ENCODE peak calls at places on chromosomes 1 and 21, in four cellular contexts. J, Q, K and V are unnamed samples.

GRCh38 chr1:6348511-6349191 is 44.9 kb downstream of the ACOT7 start:
- DNase-seq in J (no peak), Q (no peak), K (no peak), V (no peak)

GRCh38 chr1:237204841-237205240 is 162.9 kb downstream of the RYR2 start:
- DNase-seq in J (no peak), Q (no peak), K (no peak), V (no peak)

GRCh38 chr21:29149771-29150425 is 19.5 kb downstream of the MAP3K7CL start:
- DNase-seq in J (no peak), Q (no peak), K (no peak), V (no peak)

GRCh38 chr1:209895709-209896108 is 42.3 kb upstream of the SYT14 start:
- DNase-seq in J (no peak), Q (no peak), K (no peak), V (peak)

GRCh38 chr1:67052741-67053534 is 1.0 kb downstream of the SLC35D1 start:
- DNase-seq in J (peak), Q (peak), K (no peak), V (peak)

GRCh38 chr1:32893198-32894018 is 7.1 kb downstream of the HPCA start:
- DNase-seq in J (no peak), Q (peak), K (no peak), V (peak)

GRCh38 chr1:200530551-200531261 is 89.8 kb downstream of the KIF14 start:
- DNase-seq in J (no peak), Q (no peak), K (no peak), V (no peak)

GRCh38 chr1:201254625-201255469 is 28.5 kb upstream of the PKP1 start:
- DNase-seq in J (peak), Q (peak), K (no peak), V (peak)

GRCh38 chr1:159218846-159219636 is 14.4 kb downstream of the ACKR1 start:
- DNase-seq in J (no peak), Q (no peak), K (no peak), V (no peak)

GRCh38 chr1:6245869-6246496 is 2.0 kb downstream of the HES3 start:
- DNase-seq in J (no peak), Q (peak), K (no peak), V (peak)

GRCh38 chr1:224861317-224861716 is 68.2 kb upstream of the DNAH14 start:
- DNase-seq in J (no peak), Q (no peak), K (no peak), V (no peak)

GRCh38 chr1:117674521-117675400 is 68.9 kb downstream of the TENT5C start:
- DNase-seq in J (no peak), Q (peak), K (no peak), V (peak)

GRCh38 chr1:109425391-109425790 is 857 bp downstream of the PSMA5 start:
- DNase-seq in J (no peak), Q (no peak), K (peak), V (no peak)

GRCh38 chr1:67489643-67490042 is 59.4 kb upstream of the SERBP1 start:
- DNase-seq in J (peak), Q (peak), K (peak), V (peak)

GRCh38 chr1:22045604-22046228 is 6.8 kb upstream of the CDC42 start:
- DNase-seq in J (no peak), Q (no peak), K (no peak), V (no peak)

GRCh38 chr1:97820470-97821188 is 100.2 kb downstream of the DPYD start:
- DNase-seq in J (peak), Q (no peak), K (no peak), V (peak)

GRCh38 chr1:27402349-27402754 is 9.9 kb downstream of the GPR3 start:
- DNase-seq in J (peak), Q (no peak), K (no peak), V (no peak)

GRCh38 chr1:227299688-227300087 is 18.6 kb downstream of the CDC42BPA start:
- DNase-seq in J (no peak), Q (no peak), K (no peak), V (no peak)

GRCh38 chr1:23422313-23422877 is 2.2 kb downstream of the TCEA3 start:
- DNase-seq in J (no peak), Q (peak), K (no peak), V (no peak)

GRCh38 chr1:23426828-23427227 is 2.3 kb upstream of the TCEA3 start:
- DNase-seq in J (no peak), Q (no peak), K (no peak), V (no peak)

GRCh38 chr1:23422955-23423354 is 1.6 kb downstream of the TCEA3 start:
- DNase-seq in J (no peak), Q (no peak), K (no peak), V (no peak)

GRCh38 chr1:23423415-23424170 is 955 bp downstream of the TCEA3 start:
- DNase-seq in J (peak), Q (no peak), K (no peak), V (no peak)

DNA sequence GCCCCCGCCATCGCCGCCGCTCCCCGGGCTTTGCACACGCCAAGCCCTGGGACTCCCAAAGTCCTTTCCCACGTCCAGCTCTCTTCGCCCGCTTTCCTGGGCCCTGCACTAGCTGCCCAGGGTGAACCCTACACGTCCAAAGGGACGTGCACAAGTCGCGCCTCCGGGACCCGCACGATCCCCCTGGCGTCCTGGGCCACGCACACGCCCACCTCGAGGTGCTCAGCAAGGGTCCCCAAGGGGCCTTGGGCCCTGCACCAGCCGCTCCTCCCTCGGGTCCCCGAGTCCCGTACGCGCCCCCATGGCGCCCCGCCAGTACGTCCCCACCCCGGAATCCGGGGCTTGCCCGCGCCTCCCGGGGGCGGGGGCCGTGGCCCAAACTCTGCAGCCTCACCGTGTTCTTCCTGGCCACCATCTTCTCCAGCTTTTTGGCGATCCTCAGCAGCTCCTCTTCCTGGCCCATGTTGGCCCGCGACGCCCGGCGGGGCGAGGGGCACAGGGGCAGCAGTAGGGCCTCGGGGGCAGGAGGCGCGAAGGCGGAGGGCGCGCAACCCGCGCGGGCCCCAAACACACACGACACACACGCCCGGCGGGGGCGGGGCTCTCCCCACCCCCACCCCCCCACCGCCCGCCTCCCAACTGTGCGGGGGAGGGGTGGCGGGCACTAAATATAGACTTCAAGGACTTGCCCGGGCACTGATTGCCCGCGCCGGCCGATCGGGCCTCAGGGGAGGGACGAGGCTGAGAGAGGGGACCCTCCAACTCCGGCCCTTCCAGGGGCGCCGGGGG is at the start of gene TCEA3:
- DNase-seq in J (peak), Q (no peak), K (no peak), V (no peak)
- TF ChIP-seq TARDBP in J (no peak), Q (no peak), K (no peak), V (no peak)

GRCh38 chr21:42520628-42521253 is 7.1 kb downstream of the SLC37A1 start:
- DNase-seq in J (no peak), Q (peak), K (no peak), V (no peak)
- TF ChIP-seq TARDBP in J (no peak), Q (no peak), K (no peak), V (no peak)

GRCh38 chr1:3501856-3502665 is 47.6 kb downstream of the ARHGEF16 start:
- DNase-seq in J (peak), Q (peak), K (no peak), V (peak)
- TF ChIP-seq TARDBP in J (no peak), Q (no peak), K (no peak), V (no peak)

GRCh38 chr21:44800971-44801467 is 601 bp downstream of the UBE2G2 start:
- DNase-seq in J (peak), Q (peak), K (no peak), V (peak)
- TF ChIP-seq TARDBP in J (no peak), Q (no peak), K (no peak), V (no peak)

DNA sequence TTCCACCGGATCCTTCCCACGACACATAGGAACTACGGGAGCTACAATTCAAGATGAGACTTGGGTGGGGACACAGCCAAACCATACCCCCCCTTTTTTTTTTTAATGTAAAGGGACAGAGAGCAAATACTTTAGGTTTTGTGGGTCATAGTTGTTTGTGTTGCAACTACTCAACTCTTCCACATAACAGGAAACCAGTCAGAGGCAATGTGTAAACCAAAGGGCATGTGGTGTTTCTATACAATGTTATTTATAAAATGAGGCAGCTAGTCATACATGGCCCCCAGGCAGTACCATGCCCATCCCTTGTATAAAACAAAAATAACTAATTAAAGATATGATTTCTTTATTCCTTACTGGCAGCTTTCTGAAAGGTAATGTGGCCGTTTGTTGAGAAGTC is 845.4 kb upstream of the ADAMTS5 start:
- DNase-seq in J (no peak), Q (no peak), K (no peak), V (no peak)
- TF ChIP-seq TARDBP in J (no peak), Q (no peak), K (no peak), V (no peak)

GRCh38 chr1:92037400-92037799 is 7.6 kb downstream of the EPHX4 start:
- DNase-seq in J (no peak), Q (no peak), K (no peak), V (no peak)

GRCh38 chr1:92029241-92029922 is 403 bp upstream of the EPHX4 start:
- DNase-seq in J (no peak), Q (no peak), K (no peak), V (no peak)

GRCh38 chr1:92030701-92031107 is 919 bp downstream of the EPHX4 start:
- DNase-seq in J (peak), Q (no peak), K (no peak), V (peak)

DNA sequence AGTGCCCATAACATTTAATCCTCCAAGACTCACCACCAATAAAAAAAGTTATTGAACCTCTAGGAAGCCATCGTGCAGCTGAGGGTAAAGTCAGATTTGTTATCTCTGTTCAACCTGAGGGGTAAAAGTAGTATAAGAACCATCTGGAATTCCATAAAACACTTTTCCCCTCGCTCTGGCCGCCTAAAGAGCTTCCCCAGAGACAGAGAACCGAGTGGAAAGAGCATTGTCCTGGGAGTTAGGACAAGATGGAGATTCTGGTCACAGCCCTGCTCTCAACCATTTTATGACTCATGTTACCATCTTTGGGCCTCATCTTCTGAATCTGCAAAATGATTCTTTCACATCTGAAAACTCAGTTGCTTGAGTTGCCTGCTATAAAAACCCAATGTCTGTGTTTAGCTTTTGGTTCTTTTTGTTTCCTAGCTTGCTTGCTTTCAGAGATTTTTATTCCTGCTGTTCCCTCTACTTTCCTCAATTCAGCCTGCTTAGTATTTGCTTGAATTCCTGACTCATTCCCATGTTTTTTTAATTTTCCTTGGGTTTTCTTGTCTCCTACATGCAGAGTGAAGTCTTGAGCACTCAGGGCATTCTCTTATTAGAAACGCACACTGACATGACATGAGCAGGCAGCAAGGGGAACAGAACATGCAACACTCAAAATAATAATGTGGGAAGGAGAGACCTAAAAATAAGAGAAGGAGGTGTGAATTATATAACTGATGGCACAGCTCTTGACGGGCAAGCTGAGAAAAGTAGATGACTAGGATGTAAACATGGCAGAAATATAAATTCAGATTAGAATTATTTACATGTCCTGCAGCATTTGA is 1.7 kb downstream of the EPHX4 start:
- DNase-seq in J (no peak), Q (no peak), K (no peak), V (no peak)
- TF ChIP-seq TARDBP in J (no peak), Q (no peak), K (no peak), V (no peak)